ENCODE peak calls at places on chromosomes 7 and 10, in four cellular contexts. H, F, J and S are unnamed samples.

GRCh38 chr7:5776894-5777645 is 4.4 kb downstream of the RNF216 start:
- DNase-seq in F (no peak), H (no peak), J (no peak), S (no peak)

GRCh38 chr10:688621-689426 is 644 bp downstream of the DIP2C start:
- DNase-seq in F (peak; percentile 5), H (peak; percentile 36), J (peak; percentile 78), S (peak; percentile 72)

GRCh38 chr7:29196971-29197370 is 2.4 kb downstream of the CHN2 start:
- DNase-seq in F (no peak), J (no peak), H (no peak), S (no peak)

GRCh38 chr7:12557282-12557681 is 13.2 kb upstream of the SCIN start:
- DNase-seq in H (no peak), J (no peak), F (no peak), S (peak; percentile 13)

GRCh38 chr10:49679480-49679893 is at the start of gene C10orf53:
- DNase-seq in H (peak; percentile 77), J (peak; percentile 74), F (no peak), S (peak; percentile 90)

GRCh38 chr10:86899670-86900276 is 57.6 kb downstream of the MMRN2 start:
- DNase-seq in J (peak; percentile 82), H (peak; percentile 54), F (peak; percentile 67), S (peak; percentile 82)

GRCh38 chr7:1706721-1707613 is 36.9 kb downstream of the ELFN1 start:
- DNase-seq in F (no peak), H (no peak), J (no peak), S (no peak)

GRCh38 chr7:158237672-158238335 is 349.8 kb downstream of the PTPRN2 start:
- DNase-seq in F (peak; percentile 23), H (no peak), J (no peak), S (no peak)

GRCh38 chr10:72321248-72322029 is 33.3 kb downstream of the DNAJB12 start:
- DNase-seq in F (no peak), H (no peak), J (no peak), S (peak; percentile 63)

GRCh38 chr7:30764030-30764991 is 6.9 kb upstream of the MINDY4 start:
- DNase-seq in H (no peak), F (no peak), J (peak; percentile 37), S (peak; percentile 55)

GRCh38 chr7:134645935-134646334 is 718 bp upstream of the BPGM start:
- DNase-seq in J (peak; percentile 83), H (no peak), F (peak; percentile 12), S (peak; percentile 31)

GRCh38 chr10:111338798-111339197 is 262.0 kb downstream of the ADRA2A start:
- DNase-seq in J (peak; percentile 25), F (no peak), H (no peak), S (no peak)

GRCh38 chr10:105328441-105328840 is 687.4 kb downstream of the SORCS3 start:
- DNase-seq in H (no peak), F (no peak), J (no peak), S (peak; percentile 48)

GRCh38 chr7:120060875-120061274 is 212.1 kb upstream of the KCND2 start:
- DNase-seq in H (no peak), F (no peak), J (no peak), S (no peak)

GRCh38 chr10:76397210-76397881 is 965.9 kb downstream of the LRMDA start:
- DNase-seq in J (no peak), F (no peak), H (no peak), S (no peak)

GRCh38 chr10:49361178-49361554 is 34.7 kb downstream of the DRGX start:
- DNase-seq in H (no peak), J (no peak), F (no peak), S (no peak)

DNA sequence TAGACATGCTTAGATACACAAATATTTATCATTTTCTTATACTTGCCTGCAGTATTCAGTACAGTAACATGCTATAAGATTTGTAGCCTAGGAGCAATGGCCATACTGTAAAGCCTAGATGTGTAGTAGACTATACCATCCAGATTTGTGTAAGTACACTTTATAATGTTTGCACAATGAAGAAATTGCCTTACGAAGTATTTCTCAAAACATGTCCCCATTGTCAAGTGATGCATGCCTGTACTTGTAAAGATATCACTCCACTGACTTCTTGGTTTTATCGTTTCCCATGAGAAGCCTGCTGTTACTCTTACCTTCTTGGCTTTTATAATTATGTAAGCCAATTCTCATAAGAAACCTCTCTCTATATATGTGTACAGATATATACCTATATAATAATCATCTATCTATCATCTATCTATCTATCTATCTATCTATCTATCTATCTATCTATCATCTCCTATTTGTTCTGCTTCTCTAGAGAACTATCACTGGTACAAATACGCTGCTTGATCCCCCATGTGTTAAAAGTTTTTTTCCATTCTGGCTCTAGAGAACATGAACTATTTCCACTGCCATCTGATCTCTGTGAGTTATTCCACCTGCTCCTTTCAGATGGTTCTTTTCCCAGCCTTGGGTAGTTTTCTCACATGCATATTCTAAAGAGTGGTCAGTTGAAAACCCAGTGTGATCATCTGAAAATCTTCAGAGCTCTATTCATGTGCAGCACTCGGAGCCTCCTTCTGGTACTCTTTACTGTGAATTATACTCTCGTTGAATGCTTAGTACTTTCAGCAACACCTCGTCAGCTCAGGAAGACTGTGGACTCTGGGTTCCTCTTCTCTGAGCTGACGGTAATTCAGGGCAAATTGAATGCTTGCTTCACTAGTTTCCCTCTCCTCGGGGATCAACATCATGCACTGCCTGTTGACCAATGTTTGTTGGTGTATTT is 14.5 kb upstream of the VCL start:
- DNase-seq in J (no peak), F (no peak), H (no peak), S (no peak)
- H2AFZ ChIP-seq in J (no peak overlapping the region), F (peak overlapping the region; percentile 1), H (peak overlapping the region; percentile 24), S (no peak overlapping the region)

DNA sequence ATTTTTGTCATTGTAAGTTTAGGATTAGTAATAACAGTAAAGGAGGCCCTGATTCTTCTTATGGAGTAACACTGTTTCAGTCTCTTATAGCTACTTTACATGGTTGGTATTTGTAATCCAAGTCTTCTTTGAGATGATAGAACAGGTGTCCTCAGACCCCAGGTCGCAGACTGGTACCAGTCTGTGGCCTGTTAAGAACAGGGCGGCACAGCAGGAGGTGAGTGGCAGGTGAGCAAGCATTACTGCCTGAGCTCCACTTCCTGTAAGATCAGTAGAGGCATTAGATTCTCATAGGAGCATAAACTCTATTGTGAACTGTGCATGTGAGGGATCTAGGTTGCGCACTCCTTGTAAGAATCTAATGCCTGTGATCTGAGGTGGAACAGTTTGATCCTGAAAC is 77.3 kb downstream of the STK31 start:
- DNase-seq in H (no peak), J (no peak), F (no peak), S (no peak)
- H2AFZ ChIP-seq in H (no peak overlapping the region), J (no peak overlapping the region), F (no peak overlapping the region), S (no peak overlapping the region)

GRCh38 chr7:116280803-116281202 is 70.5 kb downstream of the TES start:
- DNase-seq in F (no peak), J (no peak), H (no peak), S (no peak)
- H2AFZ ChIP-seq in F (no peak overlapping the region), J (no peak overlapping the region), H (no peak overlapping the region), S (no peak overlapping the region)

GRCh38 chr10:46052057-46052790 is 6.2 kb upstream of the MSMB start:
- DNase-seq in F (peak; percentile 33), H (no peak), J (no peak), S (no peak)

GRCh38 chr10:46052791-46053375 is 6.8 kb upstream of the MSMB start:
- DNase-seq in F (no peak), J (no peak), H (no peak), S (no peak)

GRCh38 chr10:46053534-46054434 is 7.7 kb upstream of the MSMB start:
- DNase-seq in J (no peak), F (no peak), H (no peak), S (no peak)

GRCh38 chr10:46057038-46057437 is 11.0 kb upstream of the MSMB start:
- DNase-seq in F (no peak), J (no peak), H (no peak), S (no peak)

GRCh38 chr10:46055771-46056170 is 9.7 kb upstream of the MSMB start:
- DNase-seq in J (no peak), F (no peak), H (no peak), S (no peak)
- H2AFZ ChIP-seq in J (no peak overlapping the region), F (no peak overlapping the region), H (no peak overlapping the region), S (no peak overlapping the region)

GRCh38 chr7:18845700-18846099 is 271.7 kb downstream of the TWIST1 start:
- DNase-seq in H (no peak), J (no peak), F (no peak), S (no peak)
- H2AFZ ChIP-seq in H (no peak overlapping the region), J (no peak overlapping the region), F (no peak overlapping the region), S (no peak overlapping the region)

GRCh38 chr10:117138838-117139580 is 939 bp upstream of the VAX1 start:
- DNase-seq in J (no peak), F (peak; percentile 4), H (peak; percentile 88), S (no peak)

GRCh38 chr10:117136391-117136975 is 1.6 kb downstream of the VAX1 start:
- DNase-seq in H (no peak), J (no peak), F (no peak), S (no peak)

GRCh38 chr10:117135480-117136140 is 2.5 kb downstream of the VAX1 start:
- DNase-seq in J (no peak), F (no peak), H (no peak), S (no peak)

GRCh38 chr10:117137911-117138642 is at the start of gene VAX1:
- DNase-seq in H (no peak), F (peak; percentile 30), J (peak; percentile 27), S (no peak)

DNA sequence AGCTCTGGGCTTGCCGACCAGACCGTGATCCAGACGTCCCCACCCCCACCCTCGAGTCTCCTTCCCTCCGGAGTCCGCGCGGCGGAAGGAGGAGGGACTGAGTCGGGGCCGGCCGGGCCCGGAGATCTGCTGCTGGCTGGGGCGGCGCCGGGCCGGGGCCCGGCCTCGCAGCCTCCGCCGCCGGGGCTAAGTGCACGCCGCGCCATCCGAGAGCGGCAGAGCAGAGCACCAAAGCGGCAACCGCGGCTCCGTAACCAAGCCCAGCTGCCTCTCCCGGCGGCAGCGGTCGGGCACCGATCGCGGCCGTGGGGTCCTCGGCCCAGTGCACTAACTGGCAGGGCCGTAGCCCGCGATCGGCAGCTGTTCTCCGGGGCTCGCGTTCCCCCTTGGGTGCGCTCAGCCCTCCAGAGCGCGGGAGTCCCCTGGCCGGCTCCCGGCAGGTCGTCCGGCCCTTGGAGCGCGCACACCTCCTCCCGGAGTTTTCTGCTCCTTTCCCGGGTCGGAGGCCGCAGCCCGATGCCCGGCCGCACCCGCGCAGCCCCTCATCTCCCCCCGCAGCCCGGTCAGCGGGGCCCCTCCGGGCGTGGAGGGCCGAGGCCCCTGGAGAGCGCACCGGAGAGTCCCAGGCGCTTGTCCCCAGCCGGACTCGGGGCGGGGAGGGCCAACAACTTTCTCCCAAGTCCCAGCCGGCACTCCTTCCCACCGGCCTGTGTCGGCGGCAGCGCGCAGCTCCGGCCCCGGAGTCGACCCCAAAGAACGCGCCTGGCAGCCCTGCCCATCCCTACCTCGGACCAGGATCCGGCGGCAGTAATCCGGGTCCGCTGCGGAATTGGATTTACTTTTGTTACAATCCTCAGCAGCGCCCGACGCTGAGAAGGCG is 799 bp downstream of the VAX1 start:
- DNase-seq in J (peak; percentile 51), F (peak; percentile 51), H (no peak), S (peak; percentile 63)
- H2AFZ ChIP-seq in J (peak overlapping the region; percentile 55), F (peak overlapping the region; percentile 81), H (peak overlapping the region; percentile 93), S (peak overlapping the region; percentile 56)

DNA sequence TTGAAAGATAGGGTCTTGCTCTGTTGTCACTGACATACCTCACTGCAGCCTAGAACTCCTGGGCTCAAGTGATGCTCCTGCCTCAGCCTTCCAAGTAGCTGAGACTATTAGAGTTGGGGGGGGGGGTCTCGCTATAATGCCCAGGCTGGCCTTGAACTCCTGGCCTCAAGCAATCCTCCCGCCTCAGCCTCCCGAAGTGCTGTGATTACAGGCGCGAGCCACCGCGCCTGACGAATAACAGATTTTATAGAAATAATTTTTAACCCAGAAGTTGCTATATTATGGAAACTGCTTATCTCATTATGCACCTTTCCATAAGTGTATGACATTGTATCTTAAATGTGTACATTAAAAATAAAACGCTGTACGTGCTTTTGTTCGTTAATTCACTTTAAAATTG is 846 bp downstream of the ANKRD26 start:
- DNase-seq in H (no peak), J (no peak), F (no peak), S (no peak)
- H2AFZ ChIP-seq in H (peak overlapping the region; percentile 93), J (peak overlapping the region; percentile 97), F (peak overlapping the region; percentile 100), S (peak overlapping the region; percentile 76)

GRCh38 chr10:11719496-11719895 is 22.7 kb upstream of the ECHDC3 start:
- DNase-seq in J (no peak), F (peak; percentile 81), H (no peak), S (no peak)
- H2AFZ ChIP-seq in J (no peak overlapping the region), F (no peak overlapping the region), H (no peak overlapping the region), S (no peak overlapping the region)